ENCODE peak calls at places on chromosomes 16 and 17, in five cellular contexts. One of them, this sample, is unnamed.
A peak's percentile ranks its signal among the peaks of the same experiment; 100 is the strongest.

GRCh38 chr16:81487301-81487720 is 42.7 kb downstream of the CMIP start:
- DNase-seq in Panc1: no peak
- DNase-seq in T-helper 17 cell: no peak
- DNase-seq in NCI-H1092 treated with DMSO at 0.1 percent for 48 hours: no peak
- DNase-seq in naive thymus-derived CD8-positive, alpha-beta T cell: no peak
- DNase-seq in this sample: no peak

GRCh38 chr17:16583781-16584180 is 14.8 kb upstream of the ZNF287 start:
- DNase-seq in Panc1: no peak
- DNase-seq in T-helper 17 cell: no peak
- DNase-seq in NCI-H1092 treated with DMSO at 0.1 percent for 48 hours: no peak
- DNase-seq in naive thymus-derived CD8-positive, alpha-beta T cell: no peak
- DNase-seq in this sample: no peak

GRCh38 chr17:77724876-77725615 is 233.5 kb upstream of the TNRC6C start:
- DNase-seq in Panc1: no peak
- DNase-seq in T-helper 17 cell: no peak
- DNase-seq in NCI-H1092 treated with DMSO at 0.1 percent for 48 hours: no peak
- DNase-seq in naive thymus-derived CD8-positive, alpha-beta T cell: no peak
- DNase-seq in this sample: no peak

GRCh38 chr17:56038136-56038535 is 115.1 kb upstream of the ANKFN1 start:
- DNase-seq in Panc1: no peak
- DNase-seq in T-helper 17 cell: no peak
- DNase-seq in NCI-H1092 treated with DMSO at 0.1 percent for 48 hours: no peak
- DNase-seq in naive thymus-derived CD8-positive, alpha-beta T cell: no peak
- DNase-seq in this sample: no peak

GRCh38 chr16:87826798-87827587 is 42.3 kb downstream of the SLC7A5 start:
- DNase-seq in Panc1: no peak
- DNase-seq in T-helper 17 cell: no peak
- DNase-seq in NCI-H1092 treated with DMSO at 0.1 percent for 48 hours: no peak
- DNase-seq in naive thymus-derived CD8-positive, alpha-beta T cell: no peak
- DNase-seq in this sample: no peak

GRCh38 chr16:55660026-55660425 is 4.2 kb downstream of the SLC6A2 start:
- DNase-seq in Panc1: no peak
- DNase-seq in T-helper 17 cell: no peak
- DNase-seq in NCI-H1092 treated with DMSO at 0.1 percent for 48 hours: no peak
- DNase-seq in naive thymus-derived CD8-positive, alpha-beta T cell: no peak
- DNase-seq in this sample: no peak

GRCh38 chr17:73760186-73760758 is 116.0 kb upstream of the SDK2 start:
- DNase-seq in Panc1: no peak
- DNase-seq in T-helper 17 cell: no peak
- DNase-seq in NCI-H1092 treated with DMSO at 0.1 percent for 48 hours: peak; percentile 77
- DNase-seq in naive thymus-derived CD8-positive, alpha-beta T cell: no peak
- DNase-seq in this sample: peak; percentile 62

GRCh38 chr17:17740627-17741237 is 59.5 kb downstream of the RAI1 start:
- DNase-seq in Panc1: no peak
- DNase-seq in T-helper 17 cell: no peak
- DNase-seq in NCI-H1092 treated with DMSO at 0.1 percent for 48 hours: no peak
- DNase-seq in naive thymus-derived CD8-positive, alpha-beta T cell: peak; percentile 84
- DNase-seq in this sample: no peak

GRCh38 chr16:79418588-79418987 is 181.9 kb downstream of the MAF start:
- DNase-seq in Panc1: no peak
- DNase-seq in T-helper 17 cell: no peak
- DNase-seq in NCI-H1092 treated with DMSO at 0.1 percent for 48 hours: no peak
- DNase-seq in naive thymus-derived CD8-positive, alpha-beta T cell: no peak
- DNase-seq in this sample: no peak

GRCh38 chr16:19704321-19705130 is 13.5 kb downstream of the KNOP1 start:
- DNase-seq in Panc1: no peak
- DNase-seq in T-helper 17 cell: no peak
- DNase-seq in NCI-H1092 treated with DMSO at 0.1 percent for 48 hours: no peak
- DNase-seq in naive thymus-derived CD8-positive, alpha-beta T cell: no peak
- DNase-seq in this sample: no peak

GRCh38 chr17:1880851-1881630 is 51.2 kb downstream of the RPA1 start:
- DNase-seq in Panc1: no peak
- DNase-seq in T-helper 17 cell: no peak
- DNase-seq in NCI-H1092 treated with DMSO at 0.1 percent for 48 hours: no peak
- DNase-seq in naive thymus-derived CD8-positive, alpha-beta T cell: no peak
- DNase-seq in this sample: no peak

GRCh38 chr16:65661451-65661850 is 539.6 kb upstream of the CDH11 start:
- DNase-seq in Panc1: no peak
- DNase-seq in T-helper 17 cell: no peak
- DNase-seq in NCI-H1092 treated with DMSO at 0.1 percent for 48 hours: no peak
- DNase-seq in naive thymus-derived CD8-positive, alpha-beta T cell: no peak
- DNase-seq in this sample: no peak

GRCh38 chr16:80947708-80948615 is 58.7 kb downstream of the CMC2 start:
- DNase-seq in Panc1: no peak
- DNase-seq in T-helper 17 cell: no peak
- DNase-seq in NCI-H1092 treated with DMSO at 0.1 percent for 48 hours: no peak
- DNase-seq in naive thymus-derived CD8-positive, alpha-beta T cell: no peak
- DNase-seq in this sample: no peak

GRCh38 chr17:34401165-34401564 is 38.1 kb upstream of the CCL1 start:
- DNase-seq in Panc1: no peak
- DNase-seq in T-helper 17 cell: no peak
- DNase-seq in NCI-H1092 treated with DMSO at 0.1 percent for 48 hours: no peak
- DNase-seq in naive thymus-derived CD8-positive, alpha-beta T cell: no peak
- DNase-seq in this sample: no peak

GRCh38 chr17:58231644-58232043 is 6.7 kb upstream of the LPO start:
- DNase-seq in Panc1: no peak
- DNase-seq in T-helper 17 cell: no peak
- DNase-seq in NCI-H1092 treated with DMSO at 0.1 percent for 48 hours: no peak
- DNase-seq in naive thymus-derived CD8-positive, alpha-beta T cell: no peak
- DNase-seq in this sample: no peak

GRCh38 chr16:72878301-72879269 is 169.3 kb downstream of the ZFHX3 start:
- DNase-seq in Panc1: no peak
- DNase-seq in T-helper 17 cell: no peak
- DNase-seq in NCI-H1092 treated with DMSO at 0.1 percent for 48 hours: no peak
- DNase-seq in naive thymus-derived CD8-positive, alpha-beta T cell: no peak
- DNase-seq in this sample: no peak

GRCh38 chr17:31699281-31699680 is 159.8 kb downstream of the COPRS start:
- DNase-seq in Panc1: no peak
- DNase-seq in T-helper 17 cell: no peak
- DNase-seq in NCI-H1092 treated with DMSO at 0.1 percent for 48 hours: no peak
- DNase-seq in naive thymus-derived CD8-positive, alpha-beta T cell: no peak
- DNase-seq in this sample: no peak

GRCh38 chr16:85284138-85284897 is 172.0 kb upstream of the CIBAR2 start:
- DNase-seq in Panc1: no peak
- DNase-seq in T-helper 17 cell: no peak
- DNase-seq in NCI-H1092 treated with DMSO at 0.1 percent for 48 hours: peak; percentile 53
- DNase-seq in naive thymus-derived CD8-positive, alpha-beta T cell: no peak
- DNase-seq in this sample: peak; percentile 81

GRCh38 chr17:51298508-51299371 is 38.4 kb downstream of the UTP18 start:
- DNase-seq in Panc1: peak; percentile 18
- DNase-seq in T-helper 17 cell: no peak
- DNase-seq in NCI-H1092 treated with DMSO at 0.1 percent for 48 hours: peak; percentile 2
- DNase-seq in naive thymus-derived CD8-positive, alpha-beta T cell: no peak
- DNase-seq in this sample: peak; percentile 30

This sample was measured in NCI-H146.